ENCODE peak calls at places on chromosomes 1 and 21, in ten cellular contexts. O is fibroblast of pulmonary artery, G is GM12864, V is esophagus squamous epithelium, J is tibial nerve, B is mucosa of descending colon, U is uterus, C is bronchial epithelial cell, F is upper lobe of right lung, W is AG04450. D is an unnamed sample.

GRCh38 chr1:71033136-71033535 is 14.5 kb downstream of the PTGER3 start:
- DNase-seq in O (no peak), J (no peak), G (no peak), B (no peak), C (no peak), F (no peak), U (no peak), V (no peak), W (no peak), D (no peak)

GRCh38 chr1:218366322-218367052 is 21.4 kb downstream of the TGFB2 start:
- DNase-seq in G (no peak), O (no peak), B (no peak), U (no peak), V (no peak), J (no peak), F (no peak), C (no peak), W (no peak), D (no peak)

GRCh38 chr1:205240118-205240517 is 12.4 kb downstream of the TMCC2 start:
- DNase-seq in J (no peak), F (peak), B (no peak), O (no peak), V (no peak), U (no peak), C (no peak), W (no peak), G (no peak), D (no peak)

GRCh38 chr1:193525917-193526710 is 339.7 kb upstream of the B3GALT2 start:
- DNase-seq in F (no peak), V (no peak), W (no peak), B (no peak), G (no peak), O (no peak), J (no peak), C (no peak), U (no peak), D (peak)

GRCh38 chr21:42751866-42752265 is 98.4 kb downstream of the PDE9A start:
- DNase-seq in C (no peak), V (no peak), G (no peak), B (no peak), O (no peak), U (no peak), J (no peak), F (peak), W (no peak), D (no peak)

GRCh38 chr1:167439301-167439988 is 78.9 kb downstream of the CD247 start:
- DNase-seq in V (no peak), B (no peak), G (no peak), J (no peak), W (no peak), U (no peak), C (peak), O (peak), F (no peak), D (peak)

GRCh38 chr1:38533772-38534472 is 325.6 kb downstream of the RRAGC start:
- DNase-seq in B (no peak), V (no peak), U (no peak), J (no peak), W (no peak), G (no peak), O (no peak), F (no peak), C (peak), D (peak)

GRCh38 chr1:80534606-80535360 is 1266.0 kb upstream of the ADGRL2 start:
- DNase-seq in C (peak), J (no peak), V (no peak), F (no peak), W (no peak), O (peak), B (no peak), G (no peak), U (no peak), D (no peak)

GRCh38 chr21:46628868-46629267 is 6.6 kb upstream of the PRMT2 start:
- DNase-seq in J (no peak), B (no peak), V (no peak), O (no peak), C (no peak), F (no peak), W (no peak), U (no peak), G (no peak), D (no peak)

GRCh38 chr1:187051618-187052232 is 223.0 kb downstream of the PLA2G4A start:
- DNase-seq in V (no peak), F (no peak), C (peak), G (peak), O (peak), U (no peak), J (no peak), W (peak), B (no peak), D (peak)

GRCh38 chr1:93740601-93741031 is 59.0 kb upstream of the BCAR3 start:
- DNase-seq in V (no peak), J (no peak), W (no peak), G (no peak), B (no peak), O (no peak), F (no peak), U (no peak), C (no peak), D (no peak)

GRCh38 chr1:221044538-221044937 is 165.3 kb downstream of the HLX start:
- DNase-seq in U (no peak), V (no peak), F (no peak), O (no peak), J (no peak), B (no peak), G (no peak), W (no peak), C (no peak), D (no peak)

GRCh38 chr1:29894311-29894710 is 658.0 kb downstream of the PTPRU start:
- DNase-seq in B (no peak), C (no peak), O (no peak), J (no peak), F (no peak), G (no peak), U (no peak), W (no peak), V (no peak), D (no peak)

GRCh38 chr1:199512037-199512710 is 515.3 kb upstream of the NR5A2 start:
- DNase-seq in U (no peak), V (no peak), O (no peak), W (no peak), C (no peak), B (no peak), F (no peak), G (no peak), J (no peak), D (no peak)

GRCh38 chr1:25834894-25835293 is 15.1 kb downstream of the MTFR1L start:
- DNase-seq in G (no peak), U (no peak), W (no peak), O (peak), B (no peak), J (no peak), F (no peak), C (no peak), V (no peak), D (no peak)

GRCh38 chr1:213905315-213905714 is 82.5 kb upstream of the PROX1 start:
- DNase-seq in V (no peak), C (no peak), G (no peak), W (no peak), U (no peak), J (no peak), F (no peak), B (no peak), O (no peak), D (no peak)

GRCh38 chr1:183577897-183578470 is 12.3 kb downstream of the NCF2 start:
- DNase-seq in O (no peak), V (no peak), U (no peak), G (no peak), J (no peak), B (no peak), W (no peak), C (no peak), F (no peak), D (no peak)

GRCh38 chr1:29514361-29515187 is 278.3 kb downstream of the PTPRU start:
- DNase-seq in O (no peak), B (no peak), J (no peak), U (no peak), F (no peak), V (no peak), C (no peak), W (no peak), G (no peak), D (no peak)

GRCh38 chr1:181423301-181423918 is 59.9 kb upstream of the CACNA1E start:
- DNase-seq in F (no peak), V (no peak), B (no peak), W (no peak), G (no peak), U (no peak), O (peak), C (peak), J (peak), D (peak)

GRCh38 chr1:1687846-1688245 is 4.7 kb downstream of the SLC35E2B start:
- DNase-seq in C (no peak), U (no peak), F (no peak), O (no peak), B (peak), J (no peak), V (no peak), W (no peak), G (no peak), D (no peak)

GRCh38 chr1:54310439-54311328 is 95.5 kb downstream of the SSBP3 start:
- DNase-seq in U (no peak), F (no peak), C (no peak), J (peak), B (no peak), O (peak), V (no peak), W (no peak), G (no peak), D (peak)

GRCh38 chr1:94063379-94063778 is 57.6 kb downstream of the ABCA4 start:
- DNase-seq in W (peak), F (no peak), G (no peak), V (no peak), U (peak), B (no peak), C (peak), O (peak), J (peak), D (no peak)

GRCh38 chr21:39958731-39959130 is 91.5 kb downstream of the PCP4 start:
- DNase-seq in C (no peak), O (no peak), G (no peak), U (no peak), F (no peak), V (no peak), J (no peak), W (no peak), B (no peak), D (no peak)

GRCh38 chr1:30522031-30523004 is 201.1 kb downstream of the MATN1 start:
- DNase-seq in W (no peak), O (peak), V (no peak), G (no peak), J (peak), C (peak), B (no peak), F (no peak), U (peak), D (no peak)

DNA sequence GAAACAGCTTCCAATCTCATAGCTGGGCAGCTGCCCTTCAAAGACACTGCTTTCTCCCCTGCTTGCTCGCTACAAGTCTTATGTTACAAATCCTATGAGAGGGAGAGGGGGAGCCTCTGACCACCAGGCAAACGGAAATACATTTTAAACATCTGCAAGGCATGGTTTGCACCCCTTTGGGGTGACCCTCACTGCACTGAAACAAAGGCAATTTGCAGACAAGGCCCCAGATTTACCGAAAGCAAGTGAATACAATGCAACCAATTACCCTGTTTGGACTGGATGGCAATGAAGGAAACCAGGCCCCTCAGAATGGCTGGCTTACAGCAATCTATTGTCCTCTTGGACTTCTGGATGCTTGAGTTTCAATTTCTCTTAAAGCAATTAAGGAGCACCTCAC is 11.8 kb upstream of the ATP13A2 start:
- DNase-seq in V (no peak), W (no peak), C (no peak), B (no peak), U (no peak), F (no peak), G (no peak), J (no peak), O (no peak), D (no peak)
- TF ChIP-seq CTCF in V (no peak), W (no peak), C (no peak), B (no peak), U (no peak), F (no peak), G (no peak), J (no peak), O (no peak), D (no peak)

GRCh38 chr1:247528812-247529474 is 7.3 kb downstream of the OR2C3 start:
- DNase-seq in F (no peak), J (no peak), O (no peak), U (no peak), B (no peak), V (no peak), C (peak), G (no peak), W (no peak), D (no peak)
- H3K4me3 ChIP-seq in F (no peak), J (no peak), O (no peak), U (no peak), B (no peak), V (no peak), C (no peak), G (no peak), W (no peak), D (no peak)

GRCh38 chr1:235313931-235314678 is 13.9 kb downstream of the ARID4B start:
- DNase-seq in U (no peak), V (no peak), W (no peak), G (no peak), F (no peak), B (no peak), O (no peak), C (peak), J (no peak), D (no peak)

GRCh38 chr1:235313262-235313661 is 14.7 kb downstream of the ARID4B start:
- DNase-seq in V (no peak), F (no peak), C (peak), J (no peak), U (no peak), O (no peak), B (no peak), W (no peak), G (no peak), D (no peak)

GRCh38 chr1:235317179-235317578 is 10.8 kb downstream of the ARID4B start:
- DNase-seq in C (no peak), F (no peak), J (no peak), B (no peak), O (no peak), W (no peak), G (no peak), U (no peak), V (no peak), D (no peak)

GRCh38 chr1:235315173-235315572 is 12.8 kb downstream of the ARID4B start:
- DNase-seq in F (no peak), G (no peak), J (no peak), O (no peak), B (no peak), C (no peak), V (no peak), U (no peak), W (no peak), D (no peak)

DNA sequence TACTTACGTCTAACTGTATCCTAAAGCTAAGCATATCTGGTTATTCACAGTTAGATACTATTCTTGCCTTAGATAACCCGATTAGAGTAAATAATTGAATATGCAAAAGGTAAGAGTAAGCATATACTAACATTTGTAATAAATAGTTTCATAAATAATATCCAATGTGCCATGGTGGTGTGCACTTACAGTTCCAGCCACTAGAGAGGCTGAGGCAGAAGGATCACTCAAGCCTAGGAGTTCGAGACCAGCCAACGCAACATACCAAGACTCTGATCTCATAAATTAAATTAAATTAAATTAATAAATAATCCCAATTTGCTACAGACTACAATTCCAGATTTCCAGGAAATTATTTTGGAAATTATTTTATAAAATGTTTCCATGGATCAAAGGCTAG is 12.2 kb downstream of the ARID4B start:
- DNase-seq in J (no peak), U (no peak), W (no peak), G (no peak), O (no peak), V (no peak), C (no peak), B (no peak), F (no peak), D (no peak)
- TF ChIP-seq CTCF in J (no peak), U (no peak), W (no peak), G (no peak), O (no peak), V (no peak), C (no peak), B (no peak), F (no peak), D (no peak)

GRCh38 chr1:156122086-156122485 is 7.6 kb downstream of the LMNA start:
- DNase-seq in V (no peak), O (no peak), J (no peak), G (no peak), U (no peak), B (no peak), F (no peak), C (no peak), W (no peak), D (no peak)
- H3K4me3 ChIP-seq in V (peak), O (peak), J (peak), G (no peak), U (peak), B (no peak), F (peak), C (peak), W (peak), D (no peak)

DNA sequence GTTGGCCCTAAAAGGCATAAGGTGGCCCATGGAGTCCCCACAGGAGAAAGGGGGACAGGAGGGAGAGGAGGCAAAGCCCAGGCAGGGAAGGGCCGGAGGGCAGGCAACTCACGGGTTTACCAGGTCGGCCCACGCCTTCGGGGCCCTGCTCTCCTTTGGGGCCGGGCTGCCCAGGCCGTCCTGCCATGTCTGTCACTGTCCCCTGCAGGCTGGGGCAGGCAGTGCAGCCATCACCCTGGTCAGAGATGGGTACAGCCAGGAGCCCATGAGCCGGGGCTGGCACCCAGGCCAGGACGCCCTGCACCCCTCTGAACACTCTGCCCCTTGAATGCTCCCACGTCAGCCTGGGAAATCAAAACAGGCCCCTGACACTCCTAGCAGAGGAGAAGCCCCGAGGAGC is 19.8 kb downstream of the COL16A1 start:
- DNase-seq in C (no peak), B (no peak), O (no peak), G (no peak), U (no peak), V (no peak), F (no peak), W (no peak), J (no peak), D (peak)
- TF ChIP-seq CTCF in C (peak), B (peak), O (peak), G (peak), U (no peak), V (no peak), F (peak), W (peak), J (no peak), D (peak)

GRCh38 chr1:207863893-207864535 is 46.9 kb downstream of the CD34 start:
- DNase-seq in O (no peak), V (no peak), G (no peak), J (no peak), C (no peak), F (no peak), U (no peak), W (no peak), B (no peak), D (peak)
- H3K4me3 ChIP-seq in O (no peak), V (no peak), G (no peak), J (no peak), C (no peak), F (no peak), U (no peak), W (no peak), B (no peak), D (no peak)

GRCh38 chr1:159938221-159938852 is 7.1 kb downstream of the IGSF9 start:
- DNase-seq in W (no peak), B (no peak), F (no peak), U (no peak), J (no peak), G (no peak), O (no peak), C (no peak), V (no peak), D (peak)
- TF ChIP-seq CTCF in W (no peak), B (no peak), F (no peak), U (no peak), J (no peak), G (no peak), O (no peak), C (no peak), V (no peak), D (no peak)

GRCh38 chr1:177937931-177938330 is 31.9 kb downstream of the SEC16B start:
- DNase-seq in B (no peak), J (no peak), G (no peak), C (peak), W (peak), F (no peak), U (no peak), V (no peak), O (peak), D (no peak)
- H3K4me3 ChIP-seq in B (no peak), J (no peak), G (no peak), C (no peak), W (no peak), F (no peak), U (no peak), V (no peak), O (no peak), D (no peak)

GRCh38 chr1:109089242-109090015 is 1.1 kb upstream of the TMEM167B start:
- DNase-seq in V (no peak), J (no peak), C (peak), B (peak), G (no peak), W (no peak), O (peak), F (peak), U (no peak), D (no peak)
- TF ChIP-seq CTCF in V (no peak), J (peak), C (peak), B (peak), G (peak), W (peak), O (peak), F (peak), U (no peak), D (peak)

D was measured in GM12865.